ENCODE peak calls at places on chromosomes 2 and 18, in six cellular contexts. E is IMR-90, R is neuronal stem cell, B is mesenchymal stem cell, W is H1, J is H9. Q is an unnamed sample.

GRCh38 chr2:227473019-227473461 is 1.1 kb downstream of the AGFG1 start:
- DNase-seq in J (no peak), W (no peak), R (peak), B (no peak), E (peak), Q (no peak)

GRCh38 chr2:181984060-181984459 is 1.6 kb upstream of the PPP1R1C start:
- DNase-seq in R (no peak), E (no peak), J (no peak), W (no peak), B (no peak), Q (no peak)

GRCh38 chr18:73264562-73264921 is 396.8 kb upstream of the NETO1 start:
- DNase-seq in W (no peak), B (no peak), J (no peak), E (no peak), R (no peak), Q (no peak)

GRCh38 chr2:119252186-119253113 is 28.8 kb downstream of the STEAP3 start:
- DNase-seq in W (no peak), J (peak), R (no peak), E (peak), B (peak), Q (peak)

GRCh38 chr2:166180951-166181812 is 53.4 kb upstream of the SCN1A start:
- DNase-seq in B (peak), R (peak), E (peak), W (no peak), J (peak), Q (peak)

GRCh38 chr2:28343184-28343942 is 49.3 kb upstream of the FOSL2 start:
- DNase-seq in R (no peak), J (no peak), B (no peak), E (no peak), W (no peak), Q (no peak)

GRCh38 chr2:37020212-37020886 is 54.0 kb upstream of the STRN start:
- DNase-seq in B (peak), E (peak), R (no peak), J (no peak), W (no peak), Q (peak)

GRCh38 chr2:145070703-145071102 is 550.8 kb upstream of the ZEB2 start:
- DNase-seq in B (no peak), R (no peak), E (no peak), W (no peak), J (no peak), Q (no peak)

GRCh38 chr2:220966636-220967035 is 605.5 kb downstream of the EPHA4 start:
- DNase-seq in J (no peak), E (peak), B (peak), R (no peak), W (no peak), Q (no peak)

GRCh38 chr2:25339791-25340339 is 1.9 kb downstream of the DNMT3A start:
- DNase-seq in E (no peak), B (no peak), W (no peak), J (peak), R (no peak), Q (no peak)

GRCh38 chr2:216695401-216695821 is at the start of gene IGFBP5:
- DNase-seq in R (peak), W (peak), E (peak), B (peak), J (peak), Q (no peak)

GRCh38 chr18:79611040-79611681 is 68.4 kb upstream of the CTDP1 start:
- DNase-seq in J (no peak), E (peak), B (peak), R (no peak), W (no peak), Q (peak)

GRCh38 chr2:85243101-85244072 is 84.4 kb downstream of the TGOLN2 start:
- DNase-seq in B (no peak), W (no peak), R (no peak), J (peak), E (no peak), Q (peak)

GRCh38 chr18:22488554-22488953 is 70.8 kb upstream of the CTAGE1 start:
- DNase-seq in W (no peak), E (no peak), B (no peak), J (no peak), R (no peak), Q (no peak)

GRCh38 chr18:49846263-49846662 is 32.9 kb upstream of the ACAA2 start:
- DNase-seq in R (no peak), W (no peak), E (peak), J (no peak), B (no peak), Q (no peak)

GRCh38 chr2:179376881-179377280 is 112.2 kb upstream of the SESTD1 start:
- DNase-seq in E (peak), R (no peak), B (peak), W (no peak), J (no peak), Q (no peak)

GRCh38 chr2:123164216-123164615 is 860.9 kb upstream of the CNTNAP5 start:
- DNase-seq in J (no peak), E (no peak), W (no peak), R (no peak), B (peak), Q (no peak)

GRCh38 chr2:23824777-23825212 is 102.1 kb downstream of the ATAD2B start:
- DNase-seq in W (no peak), J (no peak), R (peak), B (peak), E (peak), Q (peak)

GRCh38 chr2:136917281-136917680 is 151.9 kb downstream of the THSD7B start:
- DNase-seq in B (no peak), J (peak), R (peak), W (peak), E (no peak), Q (no peak)

GRCh38 chr2:1564506-1564905 is 151.2 kb downstream of the TPO start:
- DNase-seq in B (no peak), E (no peak), W (no peak), R (no peak), J (no peak), Q (no peak)

GRCh38 chr2:43812005-43812404 is 26.6 kb downstream of the ABCG5 start:
- DNase-seq in W (no peak), B (no peak), R (no peak), E (no peak), J (no peak), Q (no peak)

GRCh38 chr18:47709556-47709955 is 220.9 kb downstream of the SMAD2 start:
- DNase-seq in J (no peak), W (no peak), E (no peak), R (no peak), B (no peak), Q (no peak)

GRCh38 chr2:31805688-31806087 is 205.1 kb downstream of the MEMO1 start:
- DNase-seq in J (no peak), B (no peak), E (no peak), R (peak), W (no peak), Q (no peak)
- H4K91ac ChIP-seq in J (no peak), B (no peak), E (no peak), R (no peak), W (no peak), Q (no peak)

GRCh38 chr2:9846554-9846953 is 3.3 kb downstream of the TAF1B start:
- DNase-seq in B (no peak), J (no peak), R (no peak), W (no peak), E (peak), Q (peak)
- H3K9ac ChIP-seq in B (no peak), J (no peak), R (no peak), W (no peak), E (no peak), Q (no peak)

GRCh38 chr2:163697429-163697828 is 38.4 kb downstream of the FIGN start:
- DNase-seq in R (no peak), J (no peak), W (no peak), B (no peak), E (no peak), Q (no peak)

GRCh38 chr2:163698857-163699256 is 37.0 kb downstream of the FIGN start:
- DNase-seq in R (peak), B (no peak), W (peak), E (no peak), J (peak), Q (no peak)

GRCh38 chr2:163697846-163698637 is 37.8 kb downstream of the FIGN start:
- DNase-seq in J (no peak), W (no peak), E (no peak), B (no peak), R (no peak), Q (no peak)

GRCh38 chr2:163703386-163703785 is 32.4 kb downstream of the FIGN start:
- DNase-seq in W (no peak), J (no peak), R (no peak), B (no peak), E (no peak), Q (peak)

DNA sequence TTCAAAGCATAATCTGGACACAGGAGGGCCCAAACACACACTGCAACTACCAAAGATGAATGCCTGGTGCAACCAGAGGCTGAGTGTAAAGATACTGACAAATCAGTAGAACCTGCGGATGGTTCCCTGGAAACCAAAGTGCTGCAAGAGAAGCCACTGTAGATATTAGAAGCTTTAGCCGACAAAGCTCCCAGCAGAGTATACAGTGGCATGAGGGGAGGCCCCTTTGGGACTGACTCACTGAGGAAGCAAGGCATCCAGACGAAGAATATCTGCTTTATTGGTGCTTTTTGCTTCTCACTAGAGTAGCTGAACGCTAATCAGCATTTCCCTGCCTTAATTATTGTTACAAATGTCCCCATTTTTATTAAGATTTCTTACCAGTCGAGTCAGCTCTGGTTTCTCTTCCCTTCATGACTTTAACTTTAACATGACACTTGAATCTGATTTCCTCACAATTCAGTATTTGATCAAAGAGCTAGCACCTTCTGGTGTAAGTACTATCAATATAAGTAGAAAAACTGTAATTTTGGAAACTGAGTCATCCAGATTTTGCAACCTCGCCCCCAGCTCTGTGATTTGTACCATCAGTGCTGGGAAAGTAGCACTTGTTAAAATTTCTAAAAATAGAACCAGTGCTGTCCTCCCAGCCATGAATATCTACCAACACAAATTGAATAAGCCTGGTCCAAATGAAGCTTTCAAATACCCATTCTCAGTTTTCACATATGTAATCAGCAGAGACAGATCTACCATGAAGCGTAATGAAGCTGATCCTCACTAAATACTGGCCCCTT is 34.2 kb downstream of the FIGN start:
- DNase-seq in R (no peak), W (no peak), E (peak), J (no peak), B (peak), Q (no peak)
- H4K91ac ChIP-seq in R (no peak), W (no peak), E (no peak), J (no peak), B (no peak), Q (no peak)

DNA sequence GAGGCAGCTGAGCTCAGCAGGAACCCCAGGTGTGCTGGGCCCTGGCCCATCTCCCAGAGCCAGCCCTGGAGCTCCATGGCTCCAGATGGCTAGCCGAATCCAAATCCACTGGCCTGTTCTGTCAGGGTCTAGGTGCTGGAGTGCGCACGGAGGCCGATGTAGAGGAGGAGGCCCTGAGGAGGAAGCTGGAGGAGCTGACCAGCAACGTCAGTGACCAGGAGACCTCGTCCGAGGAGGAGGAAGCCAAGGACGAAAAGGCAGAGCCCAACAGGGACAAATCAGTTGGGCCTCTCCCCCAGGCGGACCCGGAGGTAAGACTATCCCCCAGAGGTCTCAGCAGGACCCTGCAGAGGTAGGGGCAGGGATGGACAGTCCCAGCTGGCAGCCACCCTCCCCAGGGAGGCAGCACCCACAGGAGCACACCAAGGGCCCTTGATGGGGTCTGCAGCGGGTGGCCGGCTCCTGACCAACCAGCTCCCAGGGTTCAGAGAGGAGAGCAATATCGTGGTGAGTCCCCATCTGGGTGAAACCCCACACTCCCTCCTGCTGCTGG is 26.1 kb upstream of the PRLH start:
- DNase-seq in J (no peak), B (no peak), R (no peak), W (no peak), E (no peak), Q (no peak)
- H3K9ac ChIP-seq in J (no peak), B (peak), R (no peak), W (no peak), E (no peak), Q (no peak)

Q was measured in trophoblast cell.